ENCODE peak calls at places on chromosomes 3 and 15, in six cellular contexts. W, L, B, F, U and X are unnamed samples.

GRCh38 chr15:90451215-90451850 is 63.3 kb downstream of the IQGAP1 start:
- DNase-seq in W (peak; percentile 64), L (no peak), B (no peak), F (peak; percentile 83), U (no peak), X (no peak)

GRCh38 chr3:118890186-118890585 is 144.5 kb downstream of the IGSF11 start:
- DNase-seq in W (no peak), L (no peak), B (no peak), F (no peak), U (no peak), X (no peak)

GRCh38 chr3:196322-197153 is at the start of gene CHL1:
- DNase-seq in W (no peak), L (no peak), B (peak; percentile 72), F (no peak), U (no peak), X (no peak)

GRCh38 chr15:51023499-51023898 is 71.2 kb downstream of the TNFAIP8L3 start:
- DNase-seq in W (no peak), L (no peak), B (no peak), F (no peak), U (no peak), X (no peak)

GRCh38 chr3:197753263-197753662 is 3.6 kb downstream of the FYTTD1 start:
- DNase-seq in W (no peak), L (no peak), B (no peak), F (no peak), U (no peak), X (no peak)

GRCh38 chr3:40120816-40121215 is 188.7 kb upstream of the EIF1B start:
- DNase-seq in W (peak; percentile 70), L (no peak), B (no peak), F (peak; percentile 59), U (no peak), X (no peak)

GRCh38 chr3:100463002-100463401 is 29.4 kb upstream of the TMEM45A start:
- DNase-seq in W (peak; percentile 57), L (no peak), B (no peak), F (peak; percentile 73), U (no peak), X (no peak)

GRCh38 chr3:146818866-146819265 is 213.7 kb upstream of the PLSCR5 start:
- DNase-seq in W (no peak), L (no peak), B (no peak), F (no peak), U (no peak), X (no peak)

GRCh38 chr3:122984650-122985049 is 42.9 kb downstream of the SEMA5B start:
- DNase-seq in W (no peak), L (no peak), B (no peak), F (no peak), U (no peak), X (no peak)

GRCh38 chr3:18580268-18580667 is 155.1 kb upstream of the SATB1 start:
- DNase-seq in W (no peak), L (no peak), B (no peak), F (no peak), U (no peak), X (no peak)

GRCh38 chr3:196792771-196793170 is 53.1 kb downstream of the PAK2 start:
- DNase-seq in W (no peak), L (no peak), B (no peak), F (peak; percentile 33), U (no peak), X (no peak)

GRCh38 chr3:174767853-174768382 is 91.2 kb upstream of the NAALADL2 start:
- DNase-seq in W (peak; percentile 88), L (no peak), B (no peak), F (peak; percentile 82), U (no peak), X (no peak)

GRCh38 chr15:53434174-53434678 is 325.2 kb downstream of the WDR72 start:
- DNase-seq in W (no peak), L (no peak), B (no peak), F (no peak), U (no peak), X (no peak)

GRCh38 chr3:94159062-94159726 is 96.3 kb downstream of the NSUN3 start:
- DNase-seq in W (peak; percentile 80), L (no peak), B (no peak), F (peak; percentile 77), U (no peak), X (peak; percentile 54)

GRCh38 chr3:13073042-13073906 is at the start of gene IQSEC1:
- DNase-seq in W (no peak), L (peak; percentile 62), B (peak; percentile 94), F (no peak), U (no peak), X (no peak)

GRCh38 chr3:15791525-15791924 is 6.3 kb downstream of the ANKRD28 start:
- DNase-seq in W (no peak), L (no peak), B (no peak), F (peak; percentile 5), U (no peak), X (no peak)

GRCh38 chr3:58177747-58178527 is 32.8 kb downstream of the DNASE1L3 start:
- DNase-seq in W (peak; percentile 62), L (peak; percentile 91), B (peak; percentile 98), F (peak; percentile 79), U (peak; percentile 65), X (peak; percentile 83)
- H3K4me3 ChIP-seq in W (peak overlapping the region; percentile 47), L (peak overlapping the region; percentile 68), B (peak overlapping the region; percentile 28), F (peak overlapping the region; percentile 36), U (peak overlapping the region; percentile 50), X (peak overlapping the region; percentile 9)

DNA sequence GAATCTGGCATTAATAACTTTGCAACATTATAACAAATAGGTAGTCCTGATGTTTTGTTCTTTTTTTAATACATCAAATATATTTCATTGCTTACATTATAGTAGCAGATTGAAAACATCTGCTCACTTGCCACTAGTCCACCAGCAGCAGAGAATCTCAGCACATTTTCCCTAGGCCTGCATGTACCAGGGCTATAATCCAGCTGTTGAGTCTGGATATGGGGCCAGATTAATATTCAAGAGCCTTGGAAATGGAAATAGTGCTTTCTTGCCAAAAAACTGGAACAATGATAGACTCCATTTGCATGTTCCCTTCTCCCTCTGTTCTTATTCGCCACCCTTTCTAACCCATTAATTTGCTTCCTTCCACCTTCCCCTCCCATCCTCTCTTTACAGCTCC is 288.0 kb downstream of the EPHA3 start:
- DNase-seq in W (no peak), L (no peak), B (no peak), F (no peak), U (no peak), X (no peak)
- H3K4me3 ChIP-seq in W (no peak overlapping the region), L (no peak overlapping the region), B (no peak overlapping the region), F (no peak overlapping the region), U (no peak overlapping the region), X (no peak overlapping the region)

GRCh38 chr15:76905855-76906254 is 715 bp upstream of the SCAPER start:
- DNase-seq in W (no peak), L (no peak), B (no peak), F (no peak), U (no peak), X (no peak)
- H3K4me3 ChIP-seq in W (no peak overlapping the region), L (peak overlapping the region; percentile 86), B (peak overlapping the region; percentile 90), F (peak overlapping the region; percentile 86), U (peak overlapping the region; percentile 99), X (peak overlapping the region; percentile 62)

GRCh38 chr3:98798820-98799219 is 35.7 kb downstream of the ST3GAL6 start:
- DNase-seq in W (no peak), L (no peak), B (no peak), F (no peak), U (no peak), X (no peak)
- H3K4me3 ChIP-seq in W (no peak overlapping the region), L (no peak overlapping the region), B (no peak overlapping the region), F (no peak overlapping the region), U (no peak overlapping the region), X (no peak overlapping the region)

GRCh38 chr15:57217716-57218598 is 158.3 kb upstream of the CGNL1 start:
- DNase-seq in W (no peak), L (no peak), B (no peak), F (peak; percentile 74), U (no peak), X (no peak)

GRCh38 chr15:57223345-57223744 is 153.0 kb upstream of the CGNL1 start:
- DNase-seq in W (no peak), L (no peak), B (no peak), F (no peak), U (no peak), X (no peak)

GRCh38 chr15:57223887-57224286 is 152.4 kb upstream of the CGNL1 start:
- DNase-seq in W (no peak), L (no peak), B (no peak), F (no peak), U (no peak), X (no peak)

GRCh38 chr15:57218826-57219576 is 157.3 kb upstream of the CGNL1 start:
- DNase-seq in W (peak; percentile 76), L (no peak), B (no peak), F (peak; percentile 95), U (no peak), X (no peak)

DNA sequence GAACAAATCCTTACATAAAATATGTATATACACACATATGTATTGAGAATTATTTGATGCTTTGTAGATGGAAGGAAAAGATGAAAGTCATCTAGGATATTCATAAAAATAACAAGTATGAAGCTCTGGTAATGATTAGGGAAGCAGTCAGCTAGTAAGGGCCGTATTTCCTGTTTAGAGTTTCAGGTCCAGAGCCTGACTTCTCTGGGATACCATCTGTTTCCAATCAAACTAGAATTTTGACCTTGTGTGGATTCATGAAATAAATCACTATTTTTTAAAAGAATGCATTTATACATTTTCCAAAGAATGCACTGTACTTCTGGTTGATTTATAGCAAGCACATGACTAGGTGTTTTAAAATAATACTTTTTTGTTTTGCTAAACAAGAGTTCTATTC is 156.1 kb upstream of the CGNL1 start:
- DNase-seq in W (peak; percentile 18), L (no peak), B (no peak), F (peak; percentile 79), U (no peak), X (no peak)
- H3K4me3 ChIP-seq in W (peak overlapping the region; percentile 44), L (peak overlapping the region; percentile 19), B (no peak overlapping the region), F (peak overlapping the region; percentile 65), U (no peak overlapping the region), X (no peak overlapping the region)

GRCh38 chr3:10335190-10335738 is 14.4 kb upstream of the SEC13 start:
- DNase-seq in W (no peak), L (no peak), B (no peak), F (no peak), U (no peak), X (no peak)
- H3K4me3 ChIP-seq in W (no peak overlapping the region), L (no peak overlapping the region), B (no peak overlapping the region), F (no peak overlapping the region), U (no peak overlapping the region), X (no peak overlapping the region)

GRCh38 chr15:85849946-85850345 is 55.2 kb upstream of the KLHL25 start:
- DNase-seq in W (no peak), L (no peak), B (no peak), F (no peak), U (no peak), X (no peak)
- H3K4me3 ChIP-seq in W (no peak overlapping the region), L (no peak overlapping the region), B (no peak overlapping the region), F (no peak overlapping the region), U (no peak overlapping the region), X (no peak overlapping the region)

DNA sequence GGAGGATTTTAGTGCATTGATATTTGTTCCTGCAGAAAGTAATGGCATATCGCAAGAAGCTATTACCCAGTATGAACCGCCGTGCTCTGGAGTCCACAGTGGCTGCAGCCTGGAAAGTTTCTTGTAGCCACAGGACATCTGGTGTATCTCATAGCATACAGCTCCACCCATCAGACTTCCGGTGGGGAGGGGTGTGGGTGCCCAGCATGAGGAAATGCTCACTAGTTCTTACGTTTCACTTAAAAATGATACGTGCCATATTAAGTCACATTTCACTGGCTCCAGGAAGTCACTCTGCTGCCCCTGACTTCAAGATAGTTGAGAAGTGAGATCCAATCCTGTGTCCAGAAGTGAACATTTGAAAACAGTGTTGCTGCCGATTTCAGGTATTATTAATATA is 990.4 kb downstream of the GBE1 start:
- DNase-seq in W (no peak), L (no peak), B (no peak), F (peak; percentile 20), U (no peak), X (no peak)
- H3K4me3 ChIP-seq in W (no peak overlapping the region), L (peak overlapping the region; percentile 11), B (no peak overlapping the region), F (peak overlapping the region; percentile 32), U (no peak overlapping the region), X (no peak overlapping the region)